ENCODE peak calls at places on chromosomes 3 and 15, in four cellular contexts. T is ovary, M is A549, I is thyroid gland. P is an unnamed sample.
A peak's percentile ranks its signal among the peaks of the same experiment; 100 is the strongest.

GRCh38 chr3:195172896-195173295 is 98.1 kb downstream of the XXYLT1 start:
- DNase-seq in T (no peak), M (no peak), I (no peak), P (peak; percentile 13)

GRCh38 chr3:194090716-194091115 is 45.2 kb upstream of the HES1 start:
- DNase-seq in T (no peak), M (no peak), I (no peak), P (no peak)

GRCh38 chr15:79680721-79681120 is 216.1 kb downstream of the MTHFS start:
- DNase-seq in T (no peak), M (peak; percentile 68), I (no peak), P (no peak)

GRCh38 chr15:37995461-37996347 is 61.3 kb downstream of the TMCO5A start:
- DNase-seq in T (no peak), M (peak; percentile 65), I (peak; percentile 9), P (peak; percentile 50)

GRCh38 chr3:30777426-30777825 is 117.0 kb downstream of the GADL1 start:
- DNase-seq in T (no peak), M (no peak), I (no peak), P (no peak)

GRCh38 chr15:101256756-101257155 is 4.9 kb upstream of the CHSY1 start:
- DNase-seq in T (no peak), M (peak; percentile 51), I (no peak), P (no peak)

GRCh38 chr3:53243165-53243564 is 12.7 kb downstream of the TKT start:
- DNase-seq in T (peak; percentile 69), M (peak; percentile 60), I (peak; percentile 42), P (no peak)

GRCh38 chr15:31004220-31004733 is 12.8 kb upstream of the MTMR10 start:
- DNase-seq in T (no peak), M (no peak), I (no peak), P (peak; percentile 30)

GRCh38 chr15:29812384-29812694 is 9.9 kb downstream of the TJP1 start:
- DNase-seq in T (no peak), M (peak; percentile 27), I (peak; percentile 49), P (no peak)

DNA sequence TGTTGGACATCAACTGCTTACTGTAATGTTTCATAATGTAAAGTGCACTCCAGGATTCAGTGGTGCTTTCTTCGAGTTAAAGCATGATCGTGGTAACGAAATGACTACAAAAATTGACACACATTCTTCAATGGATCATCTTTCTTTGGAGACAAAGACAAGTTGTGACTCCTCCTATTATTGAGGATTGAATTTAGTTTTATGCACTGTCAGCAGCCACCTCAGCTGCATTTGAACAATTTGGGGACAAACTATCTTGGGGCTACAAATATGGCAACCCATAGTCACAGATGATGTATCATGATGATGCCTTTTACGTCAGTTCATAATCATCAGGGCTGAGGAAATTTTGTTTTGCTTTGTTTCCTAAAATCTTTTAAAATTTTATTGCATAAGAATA is 140.2 kb upstream of the ICE2 start:
- DNase-seq in T (no peak), M (no peak), I (no peak), P (no peak)
- TF ChIP-seq POLR2A in T (no peak), M (no peak), I (no peak), P (no peak)

DNA sequence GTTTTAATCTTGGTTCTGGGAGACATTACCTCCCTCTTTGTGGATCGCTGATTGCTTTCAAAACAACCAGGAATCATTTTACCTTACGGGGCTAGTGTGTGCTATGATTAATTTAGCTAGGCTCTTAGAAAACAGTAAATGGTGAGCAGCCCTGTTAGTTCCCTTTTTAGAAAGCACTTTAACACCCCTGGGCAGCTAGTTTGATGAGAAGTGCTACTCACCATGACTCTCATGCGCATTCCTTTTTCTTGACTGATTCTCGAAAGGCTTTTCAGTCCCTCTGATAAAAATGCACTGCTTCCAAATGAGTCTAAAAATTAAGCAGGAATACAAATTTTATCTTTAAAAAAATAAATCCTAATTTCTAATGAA is 75.3 kb upstream of the LEKR1 start:
- DNase-seq in T (no peak), M (no peak), I (no peak), P (no peak)
- H3K4me3 ChIP-seq in T (no peak overlapping the region), M (no peak overlapping the region), I (no peak overlapping the region), P (peak overlapping the region; percentile 13)

DNA sequence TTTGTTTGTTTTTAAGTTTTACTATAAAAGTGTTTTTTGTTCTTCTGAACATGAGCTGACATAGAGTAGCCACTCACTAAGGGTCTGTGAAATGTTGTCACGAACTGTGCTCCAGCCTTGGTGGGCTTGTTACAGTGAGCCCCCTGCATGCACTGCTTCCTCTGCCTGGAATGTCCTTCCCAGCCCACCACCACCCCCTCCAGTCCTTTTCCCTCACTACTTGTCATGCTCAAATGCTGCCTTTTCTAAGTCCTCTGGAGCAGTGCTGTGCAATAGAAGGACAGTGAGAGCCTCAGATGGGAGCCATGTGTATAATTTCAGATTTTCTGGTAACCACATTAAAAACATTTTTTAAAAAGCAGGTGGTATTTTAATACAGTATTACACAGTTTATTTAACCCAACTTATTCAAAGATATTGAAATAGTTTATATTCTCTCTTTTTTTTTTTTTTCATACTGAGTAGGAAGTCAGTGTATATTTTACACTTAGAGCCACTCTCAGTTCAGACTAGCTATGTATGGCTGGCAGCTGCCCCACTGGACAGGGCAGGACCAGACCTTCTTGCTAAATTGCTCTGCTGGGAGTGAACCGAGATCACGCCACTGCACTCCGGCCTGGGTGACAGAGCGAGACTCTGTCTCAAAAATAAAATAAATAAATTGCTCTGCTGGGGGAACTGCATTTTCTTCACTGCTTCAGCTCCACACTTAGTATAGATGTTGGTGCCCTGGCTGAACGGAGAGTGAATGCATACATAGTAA is 26.9 kb downstream of the MKRN2OS start:
- DNase-seq in T (no peak), M (no peak), I (peak; percentile 21), P (no peak)
- H3K27ac ChIP-seq in T (no peak overlapping the region), M (no peak overlapping the region), I (no peak overlapping the region), P (no peak overlapping the region)

GRCh38 chr15:85543741-85544155 is 163.3 kb downstream of the AKAP13 start:
- DNase-seq in T (peak; percentile 77), M (no peak), I (peak; percentile 64), P (no peak)
- TF ChIP-seq POLR2A in T (no peak), M (no peak), I (no peak), P (no peak)

DNA sequence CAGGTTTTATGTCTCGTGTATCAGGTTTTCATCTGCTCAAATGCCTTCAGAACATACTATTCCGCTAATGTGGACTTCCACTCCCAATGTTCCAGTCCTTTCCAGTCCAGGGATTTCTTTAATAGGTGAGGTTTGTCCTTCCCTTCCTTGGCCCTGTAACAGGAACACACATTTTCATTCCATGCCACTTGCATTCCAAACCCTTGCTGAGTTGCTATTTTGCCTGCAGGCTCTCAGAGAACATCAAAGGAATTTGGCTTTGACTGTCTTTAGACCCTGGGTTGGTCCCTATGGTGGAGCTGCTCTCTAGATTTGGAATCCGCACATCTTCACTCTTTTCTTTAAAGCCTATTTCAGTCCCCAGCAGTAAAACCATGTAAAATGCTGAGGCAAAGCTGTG is 12.3 kb upstream of the ALCAM start:
- DNase-seq in T (no peak), M (no peak), I (no peak), P (no peak)
- H3K4me3 ChIP-seq in T (no peak overlapping the region), M (no peak overlapping the region), I (no peak overlapping the region), P (no peak overlapping the region)

GRCh38 chr15:66846031-66846430 is 144.0 kb downstream of the SMAD6 start:
- DNase-seq in T (no peak), M (no peak), I (no peak), P (no peak)

GRCh38 chr15:66848666-66849392 is 146.8 kb downstream of the SMAD6 start:
- DNase-seq in T (no peak), M (no peak), I (no peak), P (no peak)

GRCh38 chr15:66846811-66847210 is 144.8 kb downstream of the SMAD6 start:
- DNase-seq in T (no peak), M (no peak), I (no peak), P (no peak)

GRCh38 chr15:66848116-66848515 is 146.1 kb downstream of the SMAD6 start:
- DNase-seq in T (no peak), M (no peak), I (no peak), P (no peak)

DNA sequence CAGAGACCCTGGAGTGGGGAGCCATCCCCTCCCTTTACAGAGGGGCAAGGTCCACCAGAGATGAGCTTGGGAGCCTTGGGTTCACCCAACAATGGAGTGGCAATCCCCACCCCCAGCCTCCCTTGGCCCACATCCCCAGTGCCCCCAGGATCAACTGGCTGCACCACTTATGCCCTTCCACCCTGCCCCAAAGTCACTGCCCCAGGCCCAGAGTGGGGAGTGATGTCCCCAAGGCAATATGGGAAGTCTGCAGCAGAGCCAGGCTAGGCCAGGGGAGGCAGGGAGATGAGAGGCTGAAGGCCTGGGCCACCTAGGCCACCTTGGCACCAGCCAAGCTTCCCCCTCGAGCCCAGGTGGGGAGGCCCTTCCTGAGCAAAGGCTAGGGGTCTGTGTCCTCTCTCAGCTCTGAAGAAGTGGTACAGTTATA is 145.5 kb downstream of the SMAD6 start:
- DNase-seq in T (no peak), M (no peak), I (no peak), P (no peak)
- H3K27ac ChIP-seq in T (no peak overlapping the region), M (no peak overlapping the region), I (no peak overlapping the region), P (no peak overlapping the region)

GRCh38 chr3:116440196-116440595 is 5.1 kb downstream of the LSAMP start:
- DNase-seq in T (no peak), M (no peak), I (no peak), P (no peak)
- TF ChIP-seq POLR2A in T (no peak), M (no peak), I (no peak), P (no peak)

P was measured in uterus.